ENCODE peak calls at places on chromosomes 5 and 9, in ten cellular contexts. A, W, E, L, C, Y, J, Z, V and I are unnamed samples.

GRCh38 chr5:95959051-95959963 is 2.3 kb downstream of the ELL2 start:
- DNase-seq in A (no peak), W (peak), E (peak), L (no peak), C (peak), Y (no peak), J (peak), Z (peak), V (peak), I (no peak)

GRCh38 chr5:1780621-1780945 is 19.1 kb downstream of the MRPL36 start:
- DNase-seq in A (no peak), W (no peak), E (no peak), L (no peak), C (no peak), Y (no peak), J (no peak), Z (no peak), V (no peak), I (no peak)

GRCh38 chr5:178115136-178115834 is 2.0 kb downstream of the N4BP3 start:
- DNase-seq in A (no peak), W (peak), E (no peak), L (no peak), C (no peak), Y (no peak), J (peak), Z (no peak), V (no peak), I (no peak)

GRCh38 chr9:126616521-126616976 is 2.8 kb downstream of the LMX1B start:
- DNase-seq in A (no peak), W (no peak), E (no peak), L (no peak), C (no peak), Y (no peak), J (no peak), Z (no peak), V (no peak), I (no peak)

GRCh38 chr9:37953775-37954437 is 50.0 kb upstream of the SLC25A51 start:
- DNase-seq in A (peak), W (no peak), E (peak), L (peak), C (peak), Y (peak), J (peak), Z (no peak), V (peak), I (peak)

GRCh38 chr9:13113201-13113600 is 166.3 kb downstream of the MPDZ start:
- DNase-seq in A (no peak), W (no peak), E (peak), L (peak), C (peak), Y (peak), J (no peak), Z (no peak), V (no peak), I (peak)

GRCh38 chr5:10674582-10674981 is 86.5 kb downstream of the DAP start:
- DNase-seq in A (no peak), W (no peak), E (no peak), L (no peak), C (no peak), Y (no peak), J (no peak), Z (no peak), V (no peak), I (no peak)

GRCh38 chr5:157266286-157267007 is 524 bp downstream of the CYFIP2 start:
- DNase-seq in A (no peak), W (peak), E (no peak), L (no peak), C (no peak), Y (no peak), J (peak), Z (peak), V (no peak), I (no peak)

GRCh38 chr5:111278824-111279504 is 54.8 kb downstream of the CAMK4 start:
- DNase-seq in A (peak), W (peak), E (peak), L (peak), C (no peak), Y (no peak), J (peak), Z (peak), V (peak), I (no peak)

GRCh38 chr5:150097152-150097551 is 10.8 kb upstream of the CSF1R start:
- DNase-seq in A (no peak), W (no peak), E (no peak), L (no peak), C (no peak), Y (no peak), J (no peak), Z (no peak), V (no peak), I (no peak)

GRCh38 chr5:112929336-112930081 is 7.5 kb upstream of the REEP5 start:
- DNase-seq in A (no peak), W (no peak), E (no peak), L (no peak), C (no peak), Y (no peak), J (no peak), Z (no peak), V (no peak), I (no peak)

GRCh38 chr5:111074244-111074643 is 2.7 kb downstream of the TSLP start:
- DNase-seq in A (no peak), W (no peak), E (no peak), L (no peak), C (no peak), Y (no peak), J (no peak), Z (no peak), V (no peak), I (no peak)

GRCh38 chr5:147509041-147509709 is 693 bp downstream of the DPYSL3 start:
- DNase-seq in A (no peak), W (peak), E (peak), L (peak), C (peak), Y (no peak), J (no peak), Z (peak), V (peak), I (no peak)

GRCh38 chr5:113068559-113068958 is 92.0 kb downstream of the DCP2 start:
- DNase-seq in A (no peak), W (no peak), E (no peak), L (peak), C (no peak), Y (no peak), J (no peak), Z (no peak), V (no peak), I (no peak)

GRCh38 chr5:34686762-34687268 is 30.7 kb downstream of the RAI14 start:
- DNase-seq in A (peak), W (no peak), E (peak), L (peak), C (peak), Y (peak), J (no peak), Z (no peak), V (peak), I (peak)

GRCh38 chr9:18255158-18255629 is 218.8 kb upstream of the ADAMTSL1 start:
- DNase-seq in A (peak), W (peak), E (peak), L (peak), C (peak), Y (peak), J (peak), Z (peak), V (peak), I (peak)

GRCh38 chr5:40436535-40437237 is 243.0 kb upstream of the PTGER4 start:
- DNase-seq in A (no peak), W (no peak), E (no peak), L (no peak), C (no peak), Y (no peak), J (peak), Z (no peak), V (no peak), I (no peak)

GRCh38 chr9:121280715-121281613 is 13.0 kb downstream of the GSN start:
- DNase-seq in A (no peak), W (no peak), E (no peak), L (no peak), C (no peak), Y (no peak), J (no peak), Z (no peak), V (no peak), I (no peak)

GRCh38 chr9:2377135-2377534 is 244.5 kb upstream of the VLDLR start:
- DNase-seq in A (no peak), W (no peak), E (no peak), L (no peak), C (no peak), Y (no peak), J (no peak), Z (no peak), V (no peak), I (no peak)

GRCh38 chr5:160460377-160461049 is 38.9 kb downstream of the PTTG1 start:
- DNase-seq in A (no peak), W (no peak), E (peak), L (no peak), C (peak), Y (no peak), J (no peak), Z (no peak), V (no peak), I (no peak)
- TF ChIP-seq CTCF in A (no peak), W (no peak), E (peak), L (peak), C (no peak), Y (peak), J (no peak), Z (no peak), V (no peak), I (peak)

GRCh38 chr5:142204219-142204618 is 95.6 kb downstream of the NDFIP1 start:
- DNase-seq in A (no peak), W (no peak), E (peak), L (no peak), C (no peak), Y (no peak), J (no peak), Z (no peak), V (no peak), I (no peak)

GRCh38 chr5:142210011-142210410 is 101.4 kb downstream of the NDFIP1 start:
- DNase-seq in A (no peak), W (no peak), E (no peak), L (no peak), C (no peak), Y (no peak), J (no peak), Z (no peak), V (no peak), I (no peak)

GRCh38 chr5:142208777-142209312 is 100.3 kb downstream of the NDFIP1 start:
- DNase-seq in A (no peak), W (no peak), E (no peak), L (no peak), C (no peak), Y (no peak), J (no peak), Z (no peak), V (no peak), I (no peak)

GRCh38 chr5:142211013-142211412 is 102.4 kb downstream of the NDFIP1 start:
- DNase-seq in A (no peak), W (no peak), E (no peak), L (no peak), C (no peak), Y (no peak), J (no peak), Z (no peak), V (no peak), I (no peak)

GRCh38 chr5:142206801-142207200 is 98.2 kb downstream of the NDFIP1 start:
- DNase-seq in A (peak), W (no peak), E (no peak), L (no peak), C (no peak), Y (no peak), J (no peak), Z (no peak), V (peak), I (no peak)
- TF ChIP-seq CTCF in A (peak), W (peak), E (no peak), L (no peak), C (no peak), Y (no peak), J (no peak), Z (no peak), V (no peak), I (no peak)

GRCh38 chr5:138956801-138957200 is 81.7 kb upstream of the LRRTM2 start:
- DNase-seq in A (no peak), W (no peak), E (no peak), L (no peak), C (no peak), Y (no peak), J (no peak), Z (no peak), V (no peak), I (no peak)

GRCh38 chr5:138953370-138954256 is 78.5 kb upstream of the LRRTM2 start:
- DNase-seq in A (no peak), W (no peak), E (peak), L (peak), C (peak), Y (no peak), J (peak), Z (no peak), V (no peak), I (peak)

GRCh38 chr5:138955672-138956295 is 80.6 kb upstream of the LRRTM2 start:
- DNase-seq in A (no peak), W (no peak), E (no peak), L (no peak), C (no peak), Y (no peak), J (no peak), Z (no peak), V (no peak), I (no peak)

GRCh38 chr5:138954257-138955012 is 79.3 kb upstream of the LRRTM2 start:
- DNase-seq in A (no peak), W (no peak), E (no peak), L (no peak), C (no peak), Y (no peak), J (no peak), Z (no peak), V (no peak), I (no peak)

DNA sequence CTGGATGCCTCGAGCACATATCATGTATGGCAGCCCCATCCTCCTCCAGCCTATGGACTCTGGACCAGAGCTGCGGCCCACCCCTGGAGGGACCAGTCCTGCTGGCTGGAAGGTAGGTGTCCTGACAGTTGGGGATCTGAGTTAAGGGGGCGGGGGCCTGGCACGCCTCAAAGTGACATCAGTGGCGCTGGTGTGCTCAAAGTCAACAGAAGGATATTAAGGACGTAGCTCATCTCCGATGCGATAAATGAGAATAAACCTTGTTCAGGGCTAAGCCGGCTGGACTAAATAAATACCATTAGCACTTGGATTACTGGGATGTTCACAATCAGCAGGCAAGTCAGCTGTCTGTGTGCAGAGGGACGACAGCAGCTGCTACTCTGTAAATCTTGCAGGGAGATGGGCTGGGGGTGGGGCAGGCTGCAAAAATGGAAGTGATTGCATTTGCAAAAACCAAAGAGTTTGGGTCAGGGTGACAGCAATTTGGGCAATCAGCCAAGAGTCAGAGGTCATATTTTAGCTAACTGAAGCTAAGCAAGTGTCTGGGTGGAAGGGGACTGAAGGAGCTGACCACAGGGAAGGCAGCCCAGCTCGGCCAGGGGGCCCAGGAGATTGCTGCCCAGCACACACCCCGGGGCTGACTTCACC is 80.0 kb upstream of the LRRTM2 start:
- DNase-seq in A (no peak), W (no peak), E (peak), L (no peak), C (no peak), Y (no peak), J (no peak), Z (no peak), V (no peak), I (no peak)
- TF ChIP-seq CTCF in A (no peak), W (no peak), E (no peak), L (no peak), C (no peak), Y (no peak), J (no peak), Z (no peak), V (no peak), I (no peak)

GRCh38 chr5:170434953-170435605 is 45.9 kb upstream of the KCNMB1 start:
- DNase-seq in A (peak), W (peak), E (peak), L (peak), C (peak), Y (peak), J (peak), Z (peak), V (peak), I (peak)
- TF ChIP-seq CTCF in A (peak), W (peak), E (peak), L (peak), C (peak), Y (peak), J (peak), Z (peak), V (peak), I (peak)

GRCh38 chr9:1051286-1052118 is 1.3 kb downstream of the DMRT2 start:
- DNase-seq in A (peak), W (peak), E (no peak), L (no peak), C (peak), Y (no peak), J (no peak), Z (peak), V (no peak), I (no peak)
- TF ChIP-seq CTCF in A (peak), W (peak), E (no peak), L (no peak), C (no peak), Y (no peak), J (peak), Z (no peak), V (no peak), I (no peak)

GRCh38 chr5:154614595-154614994 is 136.6 kb upstream of the HAND1 start:
- DNase-seq in A (no peak), W (no peak), E (no peak), L (no peak), C (no peak), Y (no peak), J (no peak), Z (no peak), V (no peak), I (no peak)

GRCh38 chr5:154624341-154624740 is 130.8 kb upstream of the LARP1 start:
- DNase-seq in A (no peak), W (no peak), E (no peak), L (no peak), C (no peak), Y (no peak), J (no peak), Z (no peak), V (no peak), I (no peak)

GRCh38 chr5:154620406-154620805 is 134.8 kb upstream of the LARP1 start:
- DNase-seq in A (no peak), W (no peak), E (no peak), L (no peak), C (no peak), Y (no peak), J (no peak), Z (no peak), V (no peak), I (no peak)

GRCh38 chr5:154614125-154614524 is 136.1 kb upstream of the HAND1 start:
- DNase-seq in A (no peak), W (no peak), E (no peak), L (no peak), C (no peak), Y (no peak), J (no peak), Z (no peak), V (no peak), I (no peak)

GRCh38 chr5:154618696-154619095 is 136.5 kb upstream of the LARP1 start:
- DNase-seq in A (no peak), W (no peak), E (peak), L (no peak), C (peak), Y (no peak), J (no peak), Z (no peak), V (no peak), I (no peak)
- TF ChIP-seq CTCF in A (no peak), W (no peak), E (no peak), L (no peak), C (no peak), Y (no peak), J (no peak), Z (no peak), V (no peak), I (no peak)

GRCh38 chr5:89866410-89866809 is 543.1 kb downstream of the CETN3 start:
- DNase-seq in A (no peak), W (no peak), E (no peak), L (no peak), C (no peak), Y (no peak), J (no peak), Z (no peak), V (no peak), I (no peak)
- TF ChIP-seq CTCF in A (no peak), W (no peak), E (no peak), L (no peak), C (no peak), Y (no peak), J (no peak), Z (no peak), V (no peak), I (no peak)